ENCODE peak calls at places on chromosome 12, in four cellular contexts. U is ACHN, O is hippocampal formation, J is type B pancreatic cell. G is an unnamed sample.

GRCh38 chr12:123995023-123995422 is 22.0 kb downstream of the ZNF664 start:
- DNase-seq in O (no peak), J (no peak), U (no peak), G (no peak)

GRCh38 chr12:66903782-66904396 is 225.0 kb upstream of the GRIP1 start:
- DNase-seq in U (peak; percentile 41), O (no peak), J (no peak), G (peak; percentile 15)

GRCh38 chr12:275784-276183 is 13.1 kb upstream of the SLC6A13 start:
- DNase-seq in U (no peak), J (no peak), O (no peak), G (no peak)

GRCh38 chr12:130300725-130301124 is 37.0 kb upstream of the PIWIL1 start:
- DNase-seq in J (no peak), U (no peak), O (no peak), G (no peak)

GRCh38 chr12:47672068-47672467 is 33.8 kb downstream of the RPAP3 start:
- DNase-seq in U (no peak), O (no peak), J (no peak), G (no peak)

GRCh38 chr12:12534134-12534866 is 28.4 kb downstream of the DUSP16 start:
- DNase-seq in J (no peak), U (no peak), O (no peak), G (no peak)

GRCh38 chr12:109730306-109731145 is 16.9 kb downstream of the FAM222A start:
- DNase-seq in O (no peak), J (no peak), U (no peak), G (no peak)

GRCh38 chr12:113867258-113867657 is 98.9 kb downstream of the RBM19 start:
- DNase-seq in O (no peak), U (peak; percentile 41), J (no peak), G (peak; percentile 55)

GRCh38 chr12:101675555-101675954 is 21.9 kb upstream of the CHPT1 start:
- DNase-seq in J (no peak), U (no peak), O (no peak), G (no peak)

GRCh38 chr12:109947511-109947910 is 47.4 kb downstream of the TCHP start:
- DNase-seq in O (no peak), J (no peak), U (no peak), G (peak; percentile 97)

GRCh38 chr12:13171921-13172859 is 24.3 kb upstream of the EMP1 start:
- DNase-seq in O (no peak), J (no peak), U (peak; percentile 23), G (no peak)

GRCh38 chr12:3034067-3034750 is 43.0 kb upstream of the TSPAN9 start:
- DNase-seq in U (peak; percentile 80), O (peak; percentile 30), J (no peak), G (peak; percentile 73)

GRCh38 chr12:116598341-116599284 is 39.4 kb downstream of the MAP1LC3B2 start:
- DNase-seq in J (no peak), U (no peak), O (no peak), G (no peak)

GRCh38 chr12:92218394-92219077 is 72.9 kb upstream of the BTG1 start:
- DNase-seq in O (no peak), J (no peak), U (no peak), G (no peak)

GRCh38 chr12:70919161-70919560 is 1.4 kb downstream of the PTPRR start:
- DNase-seq in J (no peak), U (no peak), O (peak; percentile 1), G (no peak)

GRCh38 chr12:57118711-57119271 is 7.6 kb upstream of the STAT6 start:
- DNase-seq in J (no peak), U (peak; percentile 21), O (no peak), G (peak; percentile 63)

GRCh38 chr12:84912191-84913142 is at the start of gene SLC6A15:
- DNase-seq in J (peak; percentile 89), O (peak; percentile 43), U (peak; percentile 94), G (peak; percentile 93)

GRCh38 chr12:8662592-8662991 is at the start of gene MFAP5:
- DNase-seq in J (no peak), U (no peak), O (no peak), G (no peak)

GRCh38 chr12:27869567-27869966 is 89.5 kb upstream of the MANSC4 start:
- DNase-seq in J (no peak), U (no peak), O (no peak), G (no peak)

GRCh38 chr12:67650127-67650495 is 1.6 kb downstream of the DYRK2 start:
- DNase-seq in O (no peak), U (peak; percentile 27), J (no peak), G (no peak)

GRCh38 chr12:116336542-116337065 is 59.1 kb upstream of the MED13L start:
- DNase-seq in J (no peak), O (no peak), U (no peak), G (no peak)

GRCh38 chr12:127260531-127260930 is 1006.4 kb upstream of the TMEM132C start:
- DNase-seq in J (no peak), O (no peak), U (no peak), G (no peak)

GRCh38 chr12:2998789-2999264 is 39.6 kb downstream of the TEAD4 start:
- DNase-seq in J (no peak), O (no peak), U (peak; percentile 57), G (no peak)

GRCh38 chr12:23950775-23951391 is 1.4 kb upstream of the SOX5 start:
- DNase-seq in U (no peak), O (no peak), J (no peak), G (peak; percentile 73)

GRCh38 chr12:16330554-16330953 is 16.9 kb upstream of the MGST1 start:
- DNase-seq in J (no peak), U (no peak), O (no peak), G (no peak)

GRCh38 chr12:51814311-51815088 is 34.0 kb downstream of the FIGNL2 start:
- DNase-seq in O (peak; percentile 65), J (peak; percentile 79), U (peak; percentile 85), G (peak; percentile 65)

GRCh38 chr12:114420553-114420952 is 14.6 kb upstream of the TBX5 start:
- DNase-seq in O (no peak), J (no peak), U (no peak), G (peak; percentile 13)

GRCh38 chr12:82174383-82174782 is 183.8 kb downstream of the CCDC59 start:
- DNase-seq in O (no peak), J (no peak), U (no peak), G (no peak)

GRCh38 chr12:46303039-46303666 is 34.3 kb upstream of the SLC38A1 start:
- DNase-seq in U (peak; percentile 58), O (peak; percentile 4), J (no peak), G (peak; percentile 53)

GRCh38 chr12:56119361-56119796 is 1.3 kb downstream of the ZC3H10 start:
- DNase-seq in J (no peak), U (peak; percentile 96), O (peak; percentile 60), G (peak; percentile 95)

GRCh38 chr12:121903202-121903601 is 14.6 kb downstream of the PSMD9 start:
- DNase-seq in U (no peak), J (no peak), O (no peak), G (no peak)

GRCh38 chr12:18165422-18165871 is 75.5 kb upstream of the RERGL start:
- DNase-seq in O (no peak), J (no peak), U (peak; percentile 83), G (peak; percentile 50)

GRCh38 chr12:52052471-52053186 is 1.4 kb downstream of the NR4A1 start:
- DNase-seq in U (no peak), J (no peak), O (no peak), G (no peak)

GRCh38 chr12:5369298-5369697 is 62.6 kb upstream of the NTF3 start:
- DNase-seq in U (no peak), J (no peak), O (no peak), G (no peak)

GRCh38 chr12:7638064-7638763 is 27.5 kb downstream of the APOBEC1 start:
- DNase-seq in J (no peak), U (no peak), O (no peak), G (no peak)

GRCh38 chr12:99108924-99109323 is 463.8 kb downstream of the APAF1 start:
- DNase-seq in O (no peak), J (no peak), U (no peak), G (no peak)

GRCh38 chr12:106044773-106045172 is 94.0 kb downstream of the NUAK1 start:
- DNase-seq in U (peak; percentile 76), J (no peak), O (no peak), G (no peak)